ENCODE peak calls at places on chromosomes 2 and 18, in five cellular contexts. U is Calu3, I is lower leg skin, C is EH, B is left lung. J is an unnamed sample.

GRCh38 chr2:99881901-99882591 is 260.3 kb downstream of the AFF3 start:
- DNase-seq in U (no peak), I (no peak), C (peak), B (peak), J (no peak)

GRCh38 chr2:56473524-56473923 is 289.7 kb downstream of the CCDC85A start:
- DNase-seq in U (no peak), I (no peak), C (peak), B (no peak), J (no peak)

GRCh38 chr18:68779169-68779568 is 18.7 kb upstream of the CCDC102B start:
- DNase-seq in U (no peak), I (no peak), C (peak), B (no peak), J (no peak)

GRCh38 chr2:168157926-168158325 is 89.5 kb downstream of the STK39 start:
- DNase-seq in U (no peak), I (no peak), C (peak), B (no peak), J (no peak)

GRCh38 chr18:56721491-56721890 is 70.3 kb downstream of the WDR7 start:
- DNase-seq in U (no peak), I (no peak), C (no peak), B (no peak), J (no peak)

GRCh38 chr2:56132138-56132537 is 51.7 kb upstream of the CCDC85A start:
- DNase-seq in U (no peak), I (no peak), C (peak), B (no peak), J (no peak)

GRCh38 chr2:205732314-205732713 is 50.0 kb downstream of the NRP2 start:
- DNase-seq in U (no peak), I (no peak), C (no peak), B (no peak), J (no peak)

GRCh38 chr2:24492283-24493272 is 1.5 kb downstream of the NCOA1 start:
- DNase-seq in U (no peak), I (no peak), C (peak), B (no peak), J (no peak)

GRCh38 chr2:217402622-217403383 is 542.9 kb upstream of the TNP1 start:
- DNase-seq in U (peak), I (no peak), C (no peak), B (no peak), J (no peak)

J was measured in right atrium auricular region.